ENCODE peak calls at places on chromosome 11, in seven cellular contexts. H is GM20000, D is fibroblast of mammary gland, S is foreskin fibroblast, G is uterus, V is heart left ventricle, F is GM23338. W is an unnamed sample.

GRCh38 chr11:115678942-115679341 is 174.7 kb upstream of the CADM1 start:
- DNase-seq in H (no peak), D (no peak), S (no peak), G (no peak), V (no peak), F (peak), W (no peak)

GRCh38 chr11:85694385-85694980 is 8.5 kb upstream of the CCDC89 start:
- DNase-seq in H (peak), D (peak), S (no peak), G (no peak), V (no peak), F (peak), W (no peak)

GRCh38 chr11:19380375-19380774 is 139.6 kb upstream of the E2F8 start:
- DNase-seq in H (no peak), D (peak), S (peak), G (no peak), V (no peak), F (no peak), W (no peak)

GRCh38 chr11:129846508-129847335 is 31.1 kb downstream of the TMEM45B start:
- DNase-seq in H (no peak), D (peak), S (peak), G (no peak), V (no peak), F (no peak), W (no peak)

GRCh38 chr11:30172158-30172557 is 58.7 kb upstream of the FSHB start:
- DNase-seq in H (no peak), D (no peak), S (no peak), G (no peak), V (no peak), F (no peak), W (no peak)

GRCh38 chr11:86524603-86525352 is 147.6 kb downstream of the ME3 start:
- DNase-seq in H (no peak), D (peak), S (peak), G (no peak), V (no peak), F (no peak), W (no peak)

GRCh38 chr11:115251126-115251525 is 253.1 kb downstream of the CADM1 start:
- DNase-seq in H (no peak), D (no peak), S (no peak), G (no peak), V (no peak), F (no peak), W (no peak)

GRCh38 chr11:102914238-102915043 is 39.7 kb upstream of the MMP12 start:
- DNase-seq in H (no peak), D (peak), S (peak), G (peak), V (no peak), F (peak), W (no peak)

GRCh38 chr11:102615894-102616432 is 9.2 kb downstream of the MMP20 start:
- DNase-seq in H (no peak), D (no peak), S (no peak), G (no peak), V (no peak), F (no peak), W (no peak)

GRCh38 chr11:122421684-122422083 is 233.8 kb upstream of the UBASH3B start:
- DNase-seq in H (no peak), D (no peak), S (no peak), G (no peak), V (no peak), F (no peak), W (no peak)

GRCh38 chr11:35914824-35915223 is 29.0 kb upstream of the LDLRAD3 start:
- DNase-seq in H (no peak), D (no peak), S (no peak), G (no peak), V (no peak), F (no peak), W (no peak)

GRCh38 chr11:59787816-59788215 is 22.8 kb downstream of the MRPL16 start:
- DNase-seq in H (no peak), D (peak), S (peak), G (no peak), V (no peak), F (no peak), W (no peak)

GRCh38 chr11:39367526-39367925 is 2091.9 kb downstream of the LRRC4C start:
- DNase-seq in H (no peak), D (no peak), S (no peak), G (no peak), V (no peak), F (no peak), W (no peak)

GRCh38 chr11:26709057-26709456 is 12.8 kb downstream of the SLC5A12 start:
- DNase-seq in H (no peak), D (no peak), S (no peak), G (no peak), V (no peak), F (no peak), W (no peak)

GRCh38 chr11:66969584-66970205 is 5.4 kb upstream of the C11orf86 start:
- DNase-seq in H (no peak), D (peak), S (peak), G (no peak), V (no peak), F (no peak), W (no peak)

GRCh38 chr11:95231881-95232605 is 1.0 kb upstream of the SESN3 start:
- DNase-seq in H (peak), D (peak), S (peak), G (peak), V (peak), F (peak), W (peak)

GRCh38 chr11:114180301-114181055 is 115.7 kb upstream of the NNMT start:
- DNase-seq in H (no peak), D (peak), S (no peak), G (peak), V (peak), F (peak), W (no peak)

GRCh38 chr11:47185305-47186075 is 744 bp downstream of the PACSIN3 start:
- DNase-seq in H (no peak), D (no peak), S (peak), G (peak), V (peak), F (peak), W (peak)

GRCh38 chr11:18802381-18803257 is 11.0 kb upstream of the PTPN5 start:
- DNase-seq in H (peak), D (peak), S (peak), G (no peak), V (peak), F (peak), W (no peak)

GRCh38 chr11:73273246-73273890 is 1.2 kb downstream of the P2RY6 start:
- DNase-seq in H (no peak), D (no peak), S (no peak), G (peak), V (peak), F (no peak), W (no peak)

GRCh38 chr11:113675003-113675471 is 31.1 kb downstream of the TMPRSS5 start:
- DNase-seq in H (peak), D (peak), S (peak), G (no peak), V (no peak), F (no peak), W (no peak)

GRCh38 chr11:27916541-27917100 is 191.3 kb downstream of the KIF18A start:
- DNase-seq in H (peak), D (no peak), S (no peak), G (no peak), V (no peak), F (no peak), W (no peak)

GRCh38 chr11:17915500-17916143 is 97.2 kb downstream of the SERGEF start:
- DNase-seq in H (no peak), D (no peak), S (no peak), G (no peak), V (no peak), F (peak), W (no peak)

GRCh38 chr11:110527146-110527545 is 97.4 kb downstream of the FDX1 start:
- DNase-seq in H (no peak), D (peak), S (peak), G (no peak), V (no peak), F (no peak), W (no peak)

DNA sequence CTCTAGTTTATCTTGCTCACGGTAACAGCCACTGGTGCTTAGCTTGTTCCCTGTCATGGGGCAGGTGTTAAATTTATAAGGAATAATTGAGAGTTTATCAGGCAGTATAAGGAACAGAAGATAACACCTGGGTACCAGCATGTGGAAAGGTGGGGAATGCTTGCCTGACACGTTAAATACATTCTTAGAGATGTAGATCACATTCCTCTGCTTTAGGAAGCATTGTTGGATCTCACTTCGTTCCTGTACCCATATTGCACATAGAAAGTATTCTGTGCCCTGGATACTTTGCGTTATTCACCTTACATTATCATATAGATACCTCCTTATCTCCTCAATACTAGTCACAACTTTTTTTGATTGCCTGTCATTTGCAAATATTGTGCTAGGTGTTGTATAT is 114.7 kb downstream of the UVRAG start:
- DNase-seq in H (no peak), D (no peak), S (no peak), G (no peak), V (no peak), F (no peak), W (no peak)
- TF ChIP-seq CTCF in H (no peak), D (no peak), S (no peak), G (no peak), V (no peak), F (no peak), W (no peak)

DNA sequence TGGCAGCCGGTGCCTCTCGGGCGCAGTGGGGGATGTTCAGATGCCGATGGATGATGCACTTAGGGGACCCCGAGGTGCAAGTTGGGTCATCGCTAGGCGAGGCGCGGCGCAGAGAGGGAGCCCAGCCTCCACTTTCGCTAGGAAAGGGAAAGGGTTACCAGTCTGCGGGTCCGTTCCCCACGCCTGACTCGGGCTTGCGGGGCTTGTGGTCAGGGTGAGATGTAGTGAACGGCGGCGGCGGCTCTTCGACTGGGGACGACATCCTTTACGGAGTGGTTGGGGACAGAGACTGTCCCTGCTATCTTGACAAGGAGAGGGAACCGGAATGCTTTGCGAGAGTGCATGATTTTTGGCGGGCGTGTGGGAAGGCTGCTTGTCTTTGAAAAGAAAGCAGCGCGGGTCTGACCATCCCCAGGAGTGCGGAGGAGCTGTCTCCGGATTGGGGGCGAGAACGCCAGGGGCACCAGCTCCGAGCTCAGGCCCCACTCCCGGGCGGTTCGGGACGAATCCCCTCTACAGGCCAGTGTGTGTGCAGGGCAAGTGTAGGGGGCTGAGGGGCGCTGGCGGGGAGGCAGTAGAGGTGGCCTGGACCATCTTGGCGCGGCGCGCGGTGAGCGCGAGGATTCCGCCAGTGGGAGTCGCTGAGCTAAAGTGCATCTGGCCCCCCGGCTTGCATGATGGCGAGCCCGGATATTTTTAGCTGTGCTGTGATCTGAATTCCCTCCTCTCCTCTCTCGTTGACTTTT is 1.1 kb downstream of the FAT3 start:
- DNase-seq in H (peak), D (no peak), S (no peak), G (no peak), V (no peak), F (peak), W (peak)
- TF ChIP-seq CTCF in H (no peak), D (no peak), S (peak), G (no peak), V (no peak), F (peak), W (no peak)

GRCh38 chr11:2325123-2325522 is 23.3 kb downstream of the TSPAN32 start:
- DNase-seq in H (no peak), D (no peak), S (no peak), G (no peak), V (no peak), F (no peak), W (peak)
- TF ChIP-seq CTCF in H (no peak), D (no peak), S (no peak), G (no peak), V (no peak), F (no peak), W (no peak)

GRCh38 chr11:104164028-104164520 is at the start of gene PDGFD:
- DNase-seq in H (peak), D (peak), S (peak), G (peak), V (peak), F (peak), W (peak)
- TF ChIP-seq CTCF in H (peak), D (peak), S (peak), G (no peak), V (peak), F (peak), W (peak)

GRCh38 chr11:118434553-118435232 is 1.6 kb upstream of the KMT2A start:
- DNase-seq in H (peak), D (peak), S (no peak), G (peak), V (peak), F (peak), W (peak)
- TF ChIP-seq CTCF in H (no peak), D (no peak), S (no peak), G (no peak), V (no peak), F (peak), W (no peak)

W was measured in type B pancreatic cell.